ENCODE peak calls at places on chromosomes 7 and 10, in four cellular contexts. H is SK-MEL-5, D is hippocampal formation, B is left ventricle myocardium inferior. S is an unnamed sample.

GRCh38 chr7:33237034-33237433 is 107.7 kb downstream of the BBS9 start:
- DNase-seq in D (no peak), H (no peak), B (no peak), S (no peak)

GRCh38 chr7:114086491-114086905 is 167.7 kb upstream of the PPP1R3A start:
- DNase-seq in D (no peak), H (no peak), B (peak), S (no peak)

GRCh38 chr7:117588352-117588794 is 108.5 kb downstream of the CFTR start:
- DNase-seq in B (no peak), D (no peak), H (no peak), S (no peak)

GRCh38 chr10:20677340-20677739 is 219.8 kb downstream of the NEBL start:
- DNase-seq in B (no peak), H (no peak), D (no peak), S (no peak)

GRCh38 chr10:117933036-117933435 is 113.7 kb downstream of the RAB11FIP2 start:
- DNase-seq in B (no peak), D (no peak), H (no peak), S (no peak)

GRCh38 chr10:5775705-5776104 is 37.5 kb downstream of the GDI2 start:
- DNase-seq in H (no peak), D (no peak), B (peak), S (no peak)

GRCh38 chr10:54487743-54488142 is 313.3 kb downstream of the PCDH15 start:
- DNase-seq in B (no peak), H (no peak), D (no peak), S (no peak)

GRCh38 chr7:32532716-32533115 is 37.4 kb downstream of the AVL9 start:
- DNase-seq in H (no peak), B (no peak), D (no peak), S (no peak)

GRCh38 chr7:130303551-130303950 is 10.6 kb downstream of the CPA4 start:
- DNase-seq in H (no peak), D (no peak), B (no peak), S (no peak)

GRCh38 chr10:62912086-62912485 is 95.9 kb upstream of the EGR2 start:
- DNase-seq in D (no peak), B (no peak), H (no peak), S (no peak)

GRCh38 chr7:112266595-112267270 is 60.2 kb downstream of the ZNF277 start:
- DNase-seq in H (no peak), D (no peak), B (no peak), S (no peak)

GRCh38 chr7:129993275-129993674 is 40.5 kb upstream of the UBE2H start:
- DNase-seq in B (no peak), D (no peak), H (peak), S (no peak)